ENCODE peak calls at places on chromosomes 13 and 19, in ten cellular contexts. One of them, this sample, is unnamed.

GRCh38 chr19:17479325-17479791 is 9.0 kb downstream of the SLC27A1 start:
- DNase-seq in stimulated activated CD4-positive, alpha-beta T cell treated with anti-CD3 and anti-CD28 coated beads, Interleukin-2, amount 100 ng/mL, for 48 hours: no peak
- DNase-seq in stimulated activated CD8-positive, alpha-beta memory T cell treated with anti-CD3 and anti-CD28 coated beads, Interleukin-2, amount 100 ng/mL, for 48 hours: no peak
- DNase-seq in NCI-H1436: no peak
- DNase-seq in CD8-positive, alpha-beta memory T cell: no peak
- DNase-seq in transverse colon: no peak
- DNase-seq in GM23248: peak
- DNase-seq in fibroblast of lung: peak
- DNase-seq in lung microvascular endothelial cell: no peak
- DNase-seq in HFFc6: peak
- DNase-seq in this sample: no peak

GRCh38 chr13:30907167-30907761 is 1.2 kb downstream of the MEDAG start:
- DNase-seq in stimulated activated CD4-positive, alpha-beta T cell treated with anti-CD3 and anti-CD28 coated beads, Interleukin-2, amount 100 ng/mL, for 48 hours: no peak
- DNase-seq in fibroblast of lung: peak
- DNase-seq in transverse colon: no peak
- DNase-seq in CD8-positive, alpha-beta memory T cell: no peak
- DNase-seq in lung microvascular endothelial cell: peak
- DNase-seq in HFFc6: no peak
- DNase-seq in stimulated activated CD8-positive, alpha-beta memory T cell treated with anti-CD3 and anti-CD28 coated beads, Interleukin-2, amount 100 ng/mL, for 48 hours: no peak
- DNase-seq in GM23248: peak
- DNase-seq in NCI-H1436: no peak
- DNase-seq in this sample: no peak

GRCh38 chr19:41325947-41326706 is 16.2 kb downstream of the CCDC97 start:
- DNase-seq in stimulated activated CD4-positive, alpha-beta T cell treated with anti-CD3 and anti-CD28 coated beads, Interleukin-2, amount 100 ng/mL, for 48 hours: peak
- DNase-seq in transverse colon: peak
- DNase-seq in GM23248: peak
- DNase-seq in CD8-positive, alpha-beta memory T cell: no peak
- DNase-seq in stimulated activated CD8-positive, alpha-beta memory T cell treated with anti-CD3 and anti-CD28 coated beads, Interleukin-2, amount 100 ng/mL, for 48 hours: no peak
- DNase-seq in fibroblast of lung: peak
- DNase-seq in lung microvascular endothelial cell: peak
- DNase-seq in HFFc6: peak
- DNase-seq in NCI-H1436: no peak
- DNase-seq in this sample: no peak

GRCh38 chr13:38542601-38543000 is 144.3 kb upstream of the FREM2 start:
- DNase-seq in stimulated activated CD8-positive, alpha-beta memory T cell treated with anti-CD3 and anti-CD28 coated beads, Interleukin-2, amount 100 ng/mL, for 48 hours: no peak
- DNase-seq in lung microvascular endothelial cell: no peak
- DNase-seq in GM23248: peak
- DNase-seq in NCI-H1436: no peak
- DNase-seq in HFFc6: no peak
- DNase-seq in CD8-positive, alpha-beta memory T cell: no peak
- DNase-seq in transverse colon: no peak
- DNase-seq in fibroblast of lung: peak
- DNase-seq in stimulated activated CD4-positive, alpha-beta T cell treated with anti-CD3 and anti-CD28 coated beads, Interleukin-2, amount 100 ng/mL, for 48 hours: no peak
- DNase-seq in this sample: no peak

GRCh38 chr19:50510121-50510670 is 795 bp downstream of the JOSD2 start:
- DNase-seq in fibroblast of lung: peak
- DNase-seq in CD8-positive, alpha-beta memory T cell: no peak
- DNase-seq in HFFc6: no peak
- DNase-seq in stimulated activated CD4-positive, alpha-beta T cell treated with anti-CD3 and anti-CD28 coated beads, Interleukin-2, amount 100 ng/mL, for 48 hours: no peak
- DNase-seq in transverse colon: no peak
- DNase-seq in NCI-H1436: no peak
- DNase-seq in lung microvascular endothelial cell: no peak
- DNase-seq in GM23248: peak
- DNase-seq in stimulated activated CD8-positive, alpha-beta memory T cell treated with anti-CD3 and anti-CD28 coated beads, Interleukin-2, amount 100 ng/mL, for 48 hours: no peak
- DNase-seq in this sample: no peak

GRCh38 chr13:26557393-26558073 is at the start of gene WASF3:
- DNase-seq in lung microvascular endothelial cell: peak
- DNase-seq in transverse colon: peak
- DNase-seq in HFFc6: peak
- DNase-seq in GM23248: peak
- DNase-seq in NCI-H1436: peak
- DNase-seq in stimulated activated CD8-positive, alpha-beta memory T cell treated with anti-CD3 and anti-CD28 coated beads, Interleukin-2, amount 100 ng/mL, for 48 hours: peak
- DNase-seq in fibroblast of lung: peak
- DNase-seq in CD8-positive, alpha-beta memory T cell: no peak
- DNase-seq in stimulated activated CD4-positive, alpha-beta T cell treated with anti-CD3 and anti-CD28 coated beads, Interleukin-2, amount 100 ng/mL, for 48 hours: peak
- DNase-seq in this sample: peak

GRCh38 chr19:16836115-16836905 is 7.1 kb downstream of the SIN3B start:
- DNase-seq in lung microvascular endothelial cell: peak
- DNase-seq in NCI-H1436: no peak
- DNase-seq in transverse colon: peak
- DNase-seq in CD8-positive, alpha-beta memory T cell: no peak
- DNase-seq in fibroblast of lung: peak
- DNase-seq in HFFc6: no peak
- DNase-seq in stimulated activated CD8-positive, alpha-beta memory T cell treated with anti-CD3 and anti-CD28 coated beads, Interleukin-2, amount 100 ng/mL, for 48 hours: no peak
- DNase-seq in GM23248: peak
- DNase-seq in stimulated activated CD4-positive, alpha-beta T cell treated with anti-CD3 and anti-CD28 coated beads, Interleukin-2, amount 100 ng/mL, for 48 hours: no peak
- DNase-seq in this sample: no peak

GRCh38 chr13:26699197-26699490 is 61.4 kb downstream of the GPR12 start:
- DNase-seq in fibroblast of lung: no peak
- DNase-seq in stimulated activated CD4-positive, alpha-beta T cell treated with anti-CD3 and anti-CD28 coated beads, Interleukin-2, amount 100 ng/mL, for 48 hours: no peak
- DNase-seq in HFFc6: no peak
- DNase-seq in NCI-H1436: no peak
- DNase-seq in transverse colon: no peak
- DNase-seq in lung microvascular endothelial cell: no peak
- DNase-seq in CD8-positive, alpha-beta memory T cell: no peak
- DNase-seq in stimulated activated CD8-positive, alpha-beta memory T cell treated with anti-CD3 and anti-CD28 coated beads, Interleukin-2, amount 100 ng/mL, for 48 hours: no peak
- DNase-seq in GM23248: no peak
- DNase-seq in this sample: no peak

GRCh38 chr13:99421758-99422555 is 79.3 kb upstream of the TM9SF2 start:
- DNase-seq in CD8-positive, alpha-beta memory T cell: no peak
- DNase-seq in fibroblast of lung: no peak
- DNase-seq in HFFc6: no peak
- DNase-seq in NCI-H1436: no peak
- DNase-seq in lung microvascular endothelial cell: no peak
- DNase-seq in GM23248: no peak
- DNase-seq in stimulated activated CD4-positive, alpha-beta T cell treated with anti-CD3 and anti-CD28 coated beads, Interleukin-2, amount 100 ng/mL, for 48 hours: no peak
- DNase-seq in stimulated activated CD8-positive, alpha-beta memory T cell treated with anti-CD3 and anti-CD28 coated beads, Interleukin-2, amount 100 ng/mL, for 48 hours: no peak
- DNase-seq in transverse colon: no peak
- DNase-seq in this sample: no peak

GRCh38 chr13:27559714-27560113 is 60.6 kb downstream of the LNX2 start:
- DNase-seq in NCI-H1436: no peak
- DNase-seq in lung microvascular endothelial cell: no peak
- DNase-seq in CD8-positive, alpha-beta memory T cell: peak
- DNase-seq in stimulated activated CD8-positive, alpha-beta memory T cell treated with anti-CD3 and anti-CD28 coated beads, Interleukin-2, amount 100 ng/mL, for 48 hours: no peak
- DNase-seq in fibroblast of lung: no peak
- DNase-seq in stimulated activated CD4-positive, alpha-beta T cell treated with anti-CD3 and anti-CD28 coated beads, Interleukin-2, amount 100 ng/mL, for 48 hours: no peak
- DNase-seq in GM23248: no peak
- DNase-seq in transverse colon: no peak
- DNase-seq in HFFc6: no peak
- DNase-seq in this sample: no peak

GRCh38 chr13:49214917-49215376 is 5.2 kb upstream of the MLNR start:
- DNase-seq in HFFc6: no peak
- DNase-seq in fibroblast of lung: peak
- DNase-seq in NCI-H1436: no peak
- DNase-seq in stimulated activated CD4-positive, alpha-beta T cell treated with anti-CD3 and anti-CD28 coated beads, Interleukin-2, amount 100 ng/mL, for 48 hours: peak
- DNase-seq in stimulated activated CD8-positive, alpha-beta memory T cell treated with anti-CD3 and anti-CD28 coated beads, Interleukin-2, amount 100 ng/mL, for 48 hours: no peak
- DNase-seq in CD8-positive, alpha-beta memory T cell: no peak
- DNase-seq in lung microvascular endothelial cell: peak
- DNase-seq in transverse colon: peak
- DNase-seq in GM23248: peak
- DNase-seq in this sample: no peak

GRCh38 chr19:28556371-28556770 is 656.6 kb downstream of the UQCRFS1 start:
- DNase-seq in GM23248: peak
- DNase-seq in HFFc6: no peak
- DNase-seq in fibroblast of lung: no peak
- DNase-seq in NCI-H1436: peak
- DNase-seq in transverse colon: no peak
- DNase-seq in lung microvascular endothelial cell: no peak
- DNase-seq in CD8-positive, alpha-beta memory T cell: no peak
- DNase-seq in stimulated activated CD8-positive, alpha-beta memory T cell treated with anti-CD3 and anti-CD28 coated beads, Interleukin-2, amount 100 ng/mL, for 48 hours: no peak
- DNase-seq in stimulated activated CD4-positive, alpha-beta T cell treated with anti-CD3 and anti-CD28 coated beads, Interleukin-2, amount 100 ng/mL, for 48 hours: no peak
- DNase-seq in this sample: no peak

GRCh38 chr13:111616203-111616602 is 295.8 kb downstream of the TEX29 start:
- DNase-seq in fibroblast of lung: no peak
- DNase-seq in HFFc6: no peak
- DNase-seq in GM23248: no peak
- DNase-seq in lung microvascular endothelial cell: no peak
- DNase-seq in stimulated activated CD4-positive, alpha-beta T cell treated with anti-CD3 and anti-CD28 coated beads, Interleukin-2, amount 100 ng/mL, for 48 hours: no peak
- DNase-seq in stimulated activated CD8-positive, alpha-beta memory T cell treated with anti-CD3 and anti-CD28 coated beads, Interleukin-2, amount 100 ng/mL, for 48 hours: no peak
- DNase-seq in transverse colon: no peak
- DNase-seq in CD8-positive, alpha-beta memory T cell: no peak
- DNase-seq in NCI-H1436: no peak
- DNase-seq in this sample: no peak

GRCh38 chr19:7509625-7510024 is 6.3 kb upstream of the ZNF358 start:
- DNase-seq in NCI-H1436: no peak
- DNase-seq in HFFc6: no peak
- DNase-seq in CD8-positive, alpha-beta memory T cell: no peak
- DNase-seq in transverse colon: no peak
- DNase-seq in GM23248: no peak
- DNase-seq in stimulated activated CD8-positive, alpha-beta memory T cell treated with anti-CD3 and anti-CD28 coated beads, Interleukin-2, amount 100 ng/mL, for 48 hours: no peak
- DNase-seq in lung microvascular endothelial cell: no peak
- DNase-seq in stimulated activated CD4-positive, alpha-beta T cell treated with anti-CD3 and anti-CD28 coated beads, Interleukin-2, amount 100 ng/mL, for 48 hours: no peak
- DNase-seq in fibroblast of lung: no peak
- DNase-seq in this sample: no peak

GRCh38 chr19:30263719-30264440 is 108.3 kb upstream of the ZNF536 start:
- DNase-seq in HFFc6: no peak
- DNase-seq in transverse colon: no peak
- DNase-seq in GM23248: peak
- DNase-seq in NCI-H1436: no peak
- DNase-seq in stimulated activated CD4-positive, alpha-beta T cell treated with anti-CD3 and anti-CD28 coated beads, Interleukin-2, amount 100 ng/mL, for 48 hours: no peak
- DNase-seq in stimulated activated CD8-positive, alpha-beta memory T cell treated with anti-CD3 and anti-CD28 coated beads, Interleukin-2, amount 100 ng/mL, for 48 hours: no peak
- DNase-seq in CD8-positive, alpha-beta memory T cell: no peak
- DNase-seq in lung microvascular endothelial cell: no peak
- DNase-seq in fibroblast of lung: no peak
- DNase-seq in this sample: no peak

GRCh38 chr19:30170495-30171137 is 201.6 kb upstream of the ZNF536 start:
- DNase-seq in transverse colon: no peak
- DNase-seq in GM23248: no peak
- DNase-seq in stimulated activated CD8-positive, alpha-beta memory T cell treated with anti-CD3 and anti-CD28 coated beads, Interleukin-2, amount 100 ng/mL, for 48 hours: no peak
- DNase-seq in fibroblast of lung: no peak
- DNase-seq in HFFc6: no peak
- DNase-seq in CD8-positive, alpha-beta memory T cell: no peak
- DNase-seq in lung microvascular endothelial cell: no peak
- DNase-seq in stimulated activated CD4-positive, alpha-beta T cell treated with anti-CD3 and anti-CD28 coated beads, Interleukin-2, amount 100 ng/mL, for 48 hours: no peak
- DNase-seq in NCI-H1436: no peak
- DNase-seq in this sample: no peak

GRCh38 chr13:102580552-102581169 is 16.1 kb upstream of the TPP2 start:
- DNase-seq in HFFc6: peak
- DNase-seq in stimulated activated CD8-positive, alpha-beta memory T cell treated with anti-CD3 and anti-CD28 coated beads, Interleukin-2, amount 100 ng/mL, for 48 hours: no peak
- DNase-seq in transverse colon: no peak
- DNase-seq in GM23248: peak
- DNase-seq in CD8-positive, alpha-beta memory T cell: no peak
- DNase-seq in lung microvascular endothelial cell: peak
- DNase-seq in stimulated activated CD4-positive, alpha-beta T cell treated with anti-CD3 and anti-CD28 coated beads, Interleukin-2, amount 100 ng/mL, for 48 hours: peak
- DNase-seq in fibroblast of lung: peak
- DNase-seq in NCI-H1436: peak
- DNase-seq in this sample: no peak

GRCh38 chr13:29594710-29595379 is 643 bp downstream of the SLC7A1 start:
- DNase-seq in transverse colon: peak
- DNase-seq in stimulated activated CD8-positive, alpha-beta memory T cell treated with anti-CD3 and anti-CD28 coated beads, Interleukin-2, amount 100 ng/mL, for 48 hours: peak
- DNase-seq in lung microvascular endothelial cell: peak
- DNase-seq in CD8-positive, alpha-beta memory T cell: peak
- DNase-seq in NCI-H1436: no peak
- DNase-seq in stimulated activated CD4-positive, alpha-beta T cell treated with anti-CD3 and anti-CD28 coated beads, Interleukin-2, amount 100 ng/mL, for 48 hours: peak
- DNase-seq in fibroblast of lung: peak
- DNase-seq in GM23248: peak
- DNase-seq in HFFc6: peak
- DNase-seq in this sample: peak

GRCh38 chr13:77386046-77386445 is 59.2 kb upstream of the MYCBP2 start:
- DNase-seq in CD8-positive, alpha-beta memory T cell: no peak
- DNase-seq in lung microvascular endothelial cell: no peak
- DNase-seq in fibroblast of lung: peak
- DNase-seq in NCI-H1436: no peak
- DNase-seq in transverse colon: no peak
- DNase-seq in HFFc6: no peak
- DNase-seq in GM23248: peak
- DNase-seq in stimulated activated CD8-positive, alpha-beta memory T cell treated with anti-CD3 and anti-CD28 coated beads, Interleukin-2, amount 100 ng/mL, for 48 hours: no peak
- DNase-seq in stimulated activated CD4-positive, alpha-beta T cell treated with anti-CD3 and anti-CD28 coated beads, Interleukin-2, amount 100 ng/mL, for 48 hours: no peak
- DNase-seq in this sample: no peak

GRCh38 chr19:3818479-3818878 is 32.3 kb upstream of the MATK start:
- DNase-seq in fibroblast of lung: peak
- DNase-seq in CD8-positive, alpha-beta memory T cell: no peak
- DNase-seq in HFFc6: peak
- DNase-seq in stimulated activated CD8-positive, alpha-beta memory T cell treated with anti-CD3 and anti-CD28 coated beads, Interleukin-2, amount 100 ng/mL, for 48 hours: peak
- DNase-seq in NCI-H1436: no peak
- DNase-seq in GM23248: peak
- DNase-seq in transverse colon: no peak
- DNase-seq in lung microvascular endothelial cell: peak
- DNase-seq in stimulated activated CD4-positive, alpha-beta T cell treated with anti-CD3 and anti-CD28 coated beads, Interleukin-2, amount 100 ng/mL, for 48 hours: peak
- DNase-seq in this sample: no peak

GRCh38 chr13:44523176-44524017 is 52.7 kb downstream of the TSC22D1 start:
- DNase-seq in fibroblast of lung: peak
- DNase-seq in stimulated activated CD4-positive, alpha-beta T cell treated with anti-CD3 and anti-CD28 coated beads, Interleukin-2, amount 100 ng/mL, for 48 hours: no peak
- DNase-seq in lung microvascular endothelial cell: peak
- DNase-seq in NCI-H1436: no peak
- DNase-seq in CD8-positive, alpha-beta memory T cell: no peak
- DNase-seq in HFFc6: peak
- DNase-seq in stimulated activated CD8-positive, alpha-beta memory T cell treated with anti-CD3 and anti-CD28 coated beads, Interleukin-2, amount 100 ng/mL, for 48 hours: no peak
- DNase-seq in transverse colon: no peak
- DNase-seq in GM23248: peak
- DNase-seq in this sample: no peak

GRCh38 chr13:39688699-39689405 is 33.4 kb downstream of the COG6 start:
- DNase-seq in NCI-H1436: no peak
- DNase-seq in transverse colon: no peak
- DNase-seq in GM23248: peak
- DNase-seq in lung microvascular endothelial cell: no peak
- DNase-seq in CD8-positive, alpha-beta memory T cell: no peak
- DNase-seq in stimulated activated CD8-positive, alpha-beta memory T cell treated with anti-CD3 and anti-CD28 coated beads, Interleukin-2, amount 100 ng/mL, for 48 hours: no peak
- DNase-seq in fibroblast of lung: peak
- DNase-seq in HFFc6: peak
- DNase-seq in stimulated activated CD4-positive, alpha-beta T cell treated with anti-CD3 and anti-CD28 coated beads, Interleukin-2, amount 100 ng/mL, for 48 hours: no peak
- DNase-seq in this sample: no peak

GRCh38 chr19:39223703-39224279 is 19.7 kb upstream of the SYCN start:
- DNase-seq in lung microvascular endothelial cell: peak
- DNase-seq in stimulated activated CD4-positive, alpha-beta T cell treated with anti-CD3 and anti-CD28 coated beads, Interleukin-2, amount 100 ng/mL, for 48 hours: no peak
- DNase-seq in stimulated activated CD8-positive, alpha-beta memory T cell treated with anti-CD3 and anti-CD28 coated beads, Interleukin-2, amount 100 ng/mL, for 48 hours: no peak
- DNase-seq in NCI-H1436: no peak
- DNase-seq in fibroblast of lung: peak
- DNase-seq in transverse colon: no peak
- DNase-seq in HFFc6: peak
- DNase-seq in GM23248: peak
- DNase-seq in CD8-positive, alpha-beta memory T cell: no peak
- DNase-seq in this sample: no peak

GRCh38 chr13:51058461-51059167 is 52.5 kb downstream of the C13orf42 start:
- DNase-seq in GM23248: no peak
- DNase-seq in fibroblast of lung: no peak
- DNase-seq in HFFc6: no peak
- DNase-seq in lung microvascular endothelial cell: no peak
- DNase-seq in stimulated activated CD8-positive, alpha-beta memory T cell treated with anti-CD3 and anti-CD28 coated beads, Interleukin-2, amount 100 ng/mL, for 48 hours: no peak
- DNase-seq in NCI-H1436: no peak
- DNase-seq in CD8-positive, alpha-beta memory T cell: no peak
- DNase-seq in stimulated activated CD4-positive, alpha-beta T cell treated with anti-CD3 and anti-CD28 coated beads, Interleukin-2, amount 100 ng/mL, for 48 hours: no peak
- DNase-seq in transverse colon: no peak
- DNase-seq in this sample: no peak

GRCh38 chr19:10510301-10510802 is 6.9 kb downstream of the S1PR5 start:
- DNase-seq in lung microvascular endothelial cell: no peak
- DNase-seq in stimulated activated CD4-positive, alpha-beta T cell treated with anti-CD3 and anti-CD28 coated beads, Interleukin-2, amount 100 ng/mL, for 48 hours: peak
- DNase-seq in NCI-H1436: no peak
- DNase-seq in fibroblast of lung: no peak
- DNase-seq in transverse colon: peak
- DNase-seq in GM23248: peak
- DNase-seq in CD8-positive, alpha-beta memory T cell: peak
- DNase-seq in stimulated activated CD8-positive, alpha-beta memory T cell treated with anti-CD3 and anti-CD28 coated beads, Interleukin-2, amount 100 ng/mL, for 48 hours: peak
- DNase-seq in HFFc6: no peak
- DNase-seq in this sample: no peak

GRCh38 chr19:35742121-35742724 is at the start of gene IGFLR1:
- DNase-seq in stimulated activated CD4-positive, alpha-beta T cell treated with anti-CD3 and anti-CD28 coated beads, Interleukin-2, amount 100 ng/mL, for 48 hours: peak
- DNase-seq in NCI-H1436: no peak
- DNase-seq in fibroblast of lung: no peak
- DNase-seq in GM23248: no peak
- DNase-seq in transverse colon: peak
- DNase-seq in lung microvascular endothelial cell: no peak
- DNase-seq in stimulated activated CD8-positive, alpha-beta memory T cell treated with anti-CD3 and anti-CD28 coated beads, Interleukin-2, amount 100 ng/mL, for 48 hours: peak
- DNase-seq in HFFc6: no peak
- DNase-seq in CD8-positive, alpha-beta memory T cell: peak
- DNase-seq in this sample: no peak

GRCh38 chr19:48513289-48514122 is 1.9 kb upstream of the LMTK3 start:
- DNase-seq in NCI-H1436: peak
- DNase-seq in GM23248: peak
- DNase-seq in stimulated activated CD4-positive, alpha-beta T cell treated with anti-CD3 and anti-CD28 coated beads, Interleukin-2, amount 100 ng/mL, for 48 hours: peak
- DNase-seq in transverse colon: peak
- DNase-seq in lung microvascular endothelial cell: peak
- DNase-seq in HFFc6: peak
- DNase-seq in fibroblast of lung: peak
- DNase-seq in stimulated activated CD8-positive, alpha-beta memory T cell treated with anti-CD3 and anti-CD28 coated beads, Interleukin-2, amount 100 ng/mL, for 48 hours: peak
- DNase-seq in CD8-positive, alpha-beta memory T cell: peak
- DNase-seq in this sample: no peak

GRCh38 chr19:38506723-38507550 is 73.4 kb downstream of the RYR1 start:
- DNase-seq in NCI-H1436: peak
- DNase-seq in HFFc6: peak
- DNase-seq in lung microvascular endothelial cell: peak
- DNase-seq in stimulated activated CD8-positive, alpha-beta memory T cell treated with anti-CD3 and anti-CD28 coated beads, Interleukin-2, amount 100 ng/mL, for 48 hours: peak
- DNase-seq in fibroblast of lung: peak
- DNase-seq in stimulated activated CD4-positive, alpha-beta T cell treated with anti-CD3 and anti-CD28 coated beads, Interleukin-2, amount 100 ng/mL, for 48 hours: peak
- DNase-seq in GM23248: peak
- DNase-seq in CD8-positive, alpha-beta memory T cell: peak
- DNase-seq in transverse colon: peak
- DNase-seq in this sample: peak